ENCODE peak calls at places on chromosome 10, in five cellular contexts. H, C, D, E and O are unnamed samples.

GRCh38 chr10:72297281-72297967 is 23.7 kb downstream of the DDIT4 start:
- DNase-seq in H (peak), C (peak), D (peak), E (peak), O (peak)

GRCh38 chr10:122310311-122311050 is 39.4 kb downstream of the BTBD16 start:
- DNase-seq in H (no peak), C (no peak), D (no peak), E (no peak), O (peak)

GRCh38 chr10:43727935-43728334 is 79.3 kb upstream of the ZNF32 start:
- DNase-seq in H (no peak), C (no peak), D (no peak), E (no peak), O (no peak)

GRCh38 chr10:58152698-58153263 is 114.9 kb downstream of the IPMK start:
- DNase-seq in H (no peak), C (no peak), D (peak), E (peak), O (peak)

GRCh38 chr10:75397571-75397921 is 4.0 kb downstream of the ZNF503 start:
- DNase-seq in H (no peak), C (no peak), D (peak), E (no peak), O (no peak)

GRCh38 chr10:34018129-34018528 is 683.7 kb upstream of the NRP1 start:
- DNase-seq in H (no peak), C (no peak), D (peak), E (no peak), O (peak)

GRCh38 chr10:25049966-25050365 is 33.6 kb downstream of the THNSL1 start:
- DNase-seq in H (no peak), C (no peak), D (peak), E (no peak), O (peak)

GRCh38 chr10:123614888-123615287 is 51.3 kb upstream of the GPR26 start:
- DNase-seq in H (no peak), C (no peak), D (peak), E (peak), O (peak)

GRCh38 chr10:33453081-33453850 is 118.8 kb upstream of the NRP1 start:
- DNase-seq in H (no peak), C (peak), D (peak), E (no peak), O (no peak)

GRCh38 chr10:129968937-129969527 is 5.0 kb upstream of the EBF3 start:
- DNase-seq in H (no peak), C (no peak), D (peak), E (no peak), O (peak)

GRCh38 chr10:113524539-113525490 is 28.0 kb upstream of the HABP2 start:
- DNase-seq in H (no peak), C (no peak), D (peak), E (no peak), O (no peak)

GRCh38 chr10:11539191-11539868 is 72.1 kb downstream of the USP6NL start:
- DNase-seq in H (no peak), C (no peak), D (peak), E (no peak), O (peak)

GRCh38 chr10:77685494-77685893 is 47.9 kb upstream of the KCNMA1 start:
- DNase-seq in H (no peak), C (no peak), D (no peak), E (no peak), O (no peak)

GRCh38 chr10:53387546-53387945 is 615.0 kb upstream of the MBL2 start:
- DNase-seq in H (no peak), C (no peak), D (no peak), E (no peak), O (peak)

GRCh38 chr10:113086282-113086681 is 136.2 kb downstream of the TCF7L2 start:
- DNase-seq in H (no peak), C (no peak), D (no peak), E (no peak), O (no peak)

GRCh38 chr10:96906864-96907263 is 74.8 kb downstream of the LCOR start:
- DNase-seq in H (no peak), C (no peak), D (no peak), E (no peak), O (no peak)

GRCh38 chr10:96913910-96914309 is 81.8 kb downstream of the LCOR start:
- DNase-seq in H (no peak), C (no peak), D (no peak), E (no peak), O (no peak)

GRCh38 chr10:96912405-96912804 is 80.3 kb downstream of the LCOR start:
- DNase-seq in H (no peak), C (no peak), D (no peak), E (no peak), O (no peak)

DNA sequence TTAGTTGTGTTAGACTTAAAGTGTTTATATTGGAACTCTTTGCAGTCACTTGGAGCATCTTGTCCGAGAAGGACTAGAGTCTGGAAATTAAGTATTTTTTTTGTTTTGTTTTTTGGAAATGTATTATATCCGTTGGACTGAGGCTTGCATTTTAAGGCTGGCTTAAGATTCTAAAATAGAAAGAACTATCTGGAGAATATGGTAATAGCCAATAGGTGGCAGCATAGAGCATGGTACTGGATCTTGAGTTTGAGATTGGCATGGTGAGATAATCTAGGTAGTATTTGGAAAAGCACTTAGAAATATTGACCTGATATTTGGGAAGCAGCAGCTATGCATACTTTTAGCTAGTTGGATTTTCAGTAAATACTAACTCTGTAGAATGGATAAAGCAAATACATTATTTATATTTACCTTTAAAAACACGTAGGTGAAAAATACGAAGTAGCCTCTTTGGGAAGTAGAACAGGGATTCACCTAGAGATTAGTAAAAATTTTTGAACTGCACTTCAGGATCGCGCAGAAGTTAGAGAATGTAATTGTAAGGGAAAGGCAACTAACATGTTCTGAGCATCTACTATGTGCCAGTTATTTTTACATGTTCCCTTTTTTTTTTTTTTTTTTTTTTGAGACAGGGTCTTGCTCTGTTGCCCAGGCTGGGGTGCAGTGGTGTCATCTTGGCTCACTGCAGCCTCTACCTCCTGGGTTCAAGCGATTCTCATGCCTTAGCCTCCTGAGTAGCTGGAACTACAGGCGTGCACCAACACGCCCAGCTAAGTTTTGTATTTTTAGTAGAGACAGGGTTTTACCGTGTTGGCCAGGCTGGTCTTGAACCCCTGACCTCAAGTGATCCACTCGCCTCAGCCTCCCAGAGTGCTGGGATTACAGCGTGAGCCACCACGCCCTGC is 78.6 kb downstream of the LCOR start:
- DNase-seq in H (no peak), C (no peak), D (peak), E (no peak), O (peak)
- TF ChIP-seq CTCF in H (peak), C (peak), D (peak), E (peak), O (peak)

DNA sequence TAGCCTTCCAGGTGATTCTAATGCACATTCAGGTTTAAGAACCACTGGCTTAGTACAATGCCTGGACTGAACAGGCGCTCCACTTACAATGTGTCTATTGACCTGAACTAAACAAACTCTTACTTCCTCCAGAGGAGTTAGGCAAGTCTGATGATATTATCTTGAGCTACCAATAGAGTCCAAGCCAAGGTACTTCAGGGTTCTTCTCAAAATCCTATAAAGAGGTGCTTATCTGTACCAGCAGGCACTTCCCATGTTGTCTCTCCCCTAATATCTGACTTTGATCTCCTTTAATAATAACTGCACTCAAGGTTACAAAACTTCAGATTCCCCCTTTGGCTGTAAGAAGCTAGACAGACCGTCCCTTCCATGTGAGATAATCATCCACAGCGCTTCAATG is 157.0 kb upstream of the SVIL start:
- DNase-seq in H (no peak), C (no peak), D (no peak), E (peak), O (no peak)
- TF ChIP-seq CTCF in H (no peak), C (no peak), D (no peak), E (no peak), O (no peak)

GRCh38 chr10:90718185-90718584 is 139.7 kb downstream of the HTR7 start:
- DNase-seq in H (no peak), C (no peak), D (peak), E (no peak), O (peak)
- TF ChIP-seq CTCF in H (peak), C (peak), D (peak), E (peak), O (peak)

GRCh38 chr10:84685047-84685660 is 356.8 kb downstream of the CCSER2 start:
- DNase-seq in H (no peak), C (no peak), D (no peak), E (no peak), O (no peak)

GRCh38 chr10:84681781-84682180 is 353.4 kb downstream of the CCSER2 start:
- DNase-seq in H (no peak), C (no peak), D (no peak), E (no peak), O (no peak)

GRCh38 chr10:84683550-84683949 is 355.2 kb downstream of the CCSER2 start:
- DNase-seq in H (no peak), C (no peak), D (no peak), E (no peak), O (no peak)

DNA sequence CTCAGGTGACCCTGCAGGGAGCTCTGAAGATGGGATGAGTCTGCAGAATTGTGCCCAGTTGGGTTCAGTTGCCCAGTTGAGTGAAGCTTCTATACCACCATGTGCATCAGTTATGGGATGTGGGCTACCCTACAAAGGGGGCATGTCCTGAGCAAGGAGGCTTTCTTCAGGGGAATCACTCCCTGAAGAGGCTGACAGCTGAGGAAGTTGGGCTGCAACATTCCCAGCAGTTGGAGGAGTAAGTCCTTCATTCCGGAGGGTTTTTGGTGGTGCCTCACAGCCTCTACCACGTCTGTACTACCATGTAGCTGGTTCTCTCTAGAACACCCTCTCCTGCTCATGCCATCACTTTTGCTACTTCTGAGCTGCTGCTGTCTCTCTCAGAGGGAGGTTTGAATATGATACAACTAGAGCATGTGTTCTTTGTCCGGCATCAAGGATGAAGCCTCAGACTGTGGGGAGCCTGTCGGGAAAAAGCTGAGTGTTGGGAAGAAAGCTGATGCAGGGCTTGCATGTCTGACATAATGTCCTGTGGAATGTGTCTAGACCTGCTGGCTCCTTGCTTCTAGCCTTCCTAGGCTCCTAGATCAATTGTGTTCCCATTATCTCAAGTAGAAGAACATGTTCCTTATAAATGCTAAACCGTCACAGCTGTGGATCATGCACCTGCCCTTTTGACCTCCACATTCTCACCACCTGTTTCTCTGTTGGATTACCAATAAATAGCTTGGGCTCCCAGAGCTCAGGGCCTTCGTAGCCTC is 355.8 kb downstream of the CCSER2 start:
- DNase-seq in H (no peak), C (no peak), D (no peak), E (no peak), O (no peak)
- TF ChIP-seq CTCF in H (no peak), C (no peak), D (no peak), E (no peak), O (no peak)

DNA sequence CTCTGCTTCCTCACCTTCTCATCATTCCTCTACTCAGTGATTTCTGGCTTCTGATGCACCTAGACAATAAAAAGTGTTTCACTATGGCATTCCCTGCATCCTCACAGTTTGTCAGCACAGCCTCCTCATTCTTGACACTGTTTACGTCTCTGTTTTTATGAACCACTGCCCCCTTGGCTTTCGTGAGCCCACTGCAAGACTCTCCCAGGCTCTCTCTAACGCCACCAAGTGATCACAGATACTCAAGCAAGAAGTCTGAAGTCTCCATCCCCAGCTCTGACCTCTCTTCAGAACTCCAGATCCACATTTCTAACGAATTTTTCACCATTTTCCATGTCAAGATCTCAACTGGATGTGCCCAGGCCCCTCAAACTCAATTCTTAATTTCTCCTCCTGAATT is 8.9 kb downstream of the SLC16A9 start:
- DNase-seq in H (no peak), C (no peak), D (no peak), E (no peak), O (no peak)
- TF ChIP-seq CTCF in H (no peak), C (no peak), D (no peak), E (no peak), O (no peak)